ENCODE peak calls at places on chromosome 7, in eight cellular contexts. One of them, this sample, is unnamed.

GRCh38 chr7:99109108-99110051 is 34.5 kb downstream of the SMURF1 start:
- DNase-seq in PC-9: peak; percentile 59
- DNase-seq in Panc1: no peak
- DNase-seq in colonic mucosa: no peak
- DNase-seq in upper lobe of right lung: no peak
- DNase-seq in sigmoid colon: no peak
- DNase-seq in heart right ventricle: peak; percentile 32
- DNase-seq in HepG2: peak; percentile 87
- DNase-seq in this sample: no peak

GRCh38 chr7:98282727-98283126 is 1.2 kb downstream of the BRI3 start:
- DNase-seq in upper lobe of right lung: no peak
- DNase-seq in heart right ventricle: no peak
- DNase-seq in colonic mucosa: no peak
- DNase-seq in PC-9: no peak
- DNase-seq in HepG2: no peak
- DNase-seq in sigmoid colon: no peak
- DNase-seq in Panc1: no peak
- DNase-seq in this sample: no peak

GRCh38 chr7:2010551-2011265 is 222.0 kb downstream of the MAD1L1 start:
- DNase-seq in upper lobe of right lung: peak; percentile 35
- DNase-seq in PC-9: no peak
- DNase-seq in sigmoid colon: peak; percentile 51
- DNase-seq in colonic mucosa: no peak
- DNase-seq in heart right ventricle: no peak
- DNase-seq in Panc1: no peak
- DNase-seq in HepG2: no peak
- DNase-seq in this sample: peak; percentile 2

GRCh38 chr7:102040569-102040968 is 223.1 kb downstream of the CUX1 start:
- DNase-seq in heart right ventricle: peak; percentile 25
- DNase-seq in upper lobe of right lung: peak; percentile 31
- DNase-seq in sigmoid colon: peak; percentile 12
- DNase-seq in PC-9: no peak
- DNase-seq in colonic mucosa: no peak
- DNase-seq in Panc1: no peak
- DNase-seq in HepG2: no peak
- DNase-seq in this sample: no peak

GRCh38 chr7:105010538-105011523 is 3.2 kb upstream of the KMT2E start:
- DNase-seq in PC-9: no peak
- DNase-seq in HepG2: no peak
- DNase-seq in sigmoid colon: no peak
- DNase-seq in heart right ventricle: no peak
- DNase-seq in upper lobe of right lung: no peak
- DNase-seq in colonic mucosa: no peak
- DNase-seq in Panc1: no peak
- DNase-seq in this sample: no peak

GRCh38 chr7:7416031-7416968 is 119.4 kb downstream of the COL28A1 start:
- DNase-seq in heart right ventricle: no peak
- DNase-seq in Panc1: no peak
- DNase-seq in upper lobe of right lung: no peak
- DNase-seq in HepG2: no peak
- DNase-seq in colonic mucosa: peak; percentile 77
- DNase-seq in PC-9: peak; percentile 100
- DNase-seq in sigmoid colon: no peak
- DNase-seq in this sample: peak; percentile 63

GRCh38 chr7:13017325-13017853 is 330.0 kb downstream of the ARL4A start:
- DNase-seq in PC-9: peak; percentile 68
- DNase-seq in Panc1: no peak
- DNase-seq in upper lobe of right lung: no peak
- DNase-seq in HepG2: peak; percentile 100
- DNase-seq in sigmoid colon: no peak
- DNase-seq in colonic mucosa: no peak
- DNase-seq in heart right ventricle: no peak
- DNase-seq in this sample: no peak

GRCh38 chr7:122975341-122975740 is 20.2 kb downstream of the TAS2R16 start:
- DNase-seq in heart right ventricle: no peak
- DNase-seq in colonic mucosa: no peak
- DNase-seq in sigmoid colon: no peak
- DNase-seq in Panc1: no peak
- DNase-seq in PC-9: no peak
- DNase-seq in HepG2: no peak
- DNase-seq in upper lobe of right lung: no peak
- DNase-seq in this sample: no peak

GRCh38 chr7:117829450-117829849 is 43.8 kb downstream of the CTTNBP2 start:
- DNase-seq in upper lobe of right lung: no peak
- DNase-seq in colonic mucosa: no peak
- DNase-seq in heart right ventricle: no peak
- DNase-seq in PC-9: no peak
- DNase-seq in sigmoid colon: no peak
- DNase-seq in HepG2: no peak
- DNase-seq in Panc1: no peak
- DNase-seq in this sample: no peak

GRCh38 chr7:83984076-83984475 is 210.5 kb downstream of the SEMA3A start:
- DNase-seq in Panc1: no peak
- DNase-seq in upper lobe of right lung: no peak
- DNase-seq in HepG2: no peak
- DNase-seq in PC-9: no peak
- DNase-seq in colonic mucosa: no peak
- DNase-seq in sigmoid colon: no peak
- DNase-seq in heart right ventricle: no peak
- DNase-seq in this sample: no peak

GRCh38 chr7:158576050-158576762 is 11.4 kb downstream of the PTPRN2 start:
- DNase-seq in PC-9: no peak
- DNase-seq in sigmoid colon: no peak
- DNase-seq in HepG2: no peak
- DNase-seq in upper lobe of right lung: no peak
- DNase-seq in colonic mucosa: no peak
- DNase-seq in Panc1: no peak
- DNase-seq in heart right ventricle: no peak
- DNase-seq in this sample: no peak

GRCh38 chr7:156703209-156703608 is 62.6 kb downstream of the RNF32 start:
- DNase-seq in heart right ventricle: no peak
- DNase-seq in HepG2: no peak
- DNase-seq in Panc1: no peak
- DNase-seq in colonic mucosa: no peak
- DNase-seq in upper lobe of right lung: no peak
- DNase-seq in PC-9: no peak
- DNase-seq in sigmoid colon: no peak
- DNase-seq in this sample: no peak

GRCh38 chr7:73749931-73750776 is 11.6 kb upstream of the ABHD11 start:
- DNase-seq in colonic mucosa: peak; percentile 60
- DNase-seq in sigmoid colon: no peak
- DNase-seq in PC-9: no peak
- DNase-seq in HepG2: no peak
- DNase-seq in Panc1: no peak
- DNase-seq in upper lobe of right lung: no peak
- DNase-seq in heart right ventricle: no peak
- DNase-seq in this sample: no peak

GRCh38 chr7:73342645-73343044 is 14.7 kb downstream of the FKBP6 start:
- DNase-seq in sigmoid colon: no peak
- DNase-seq in colonic mucosa: no peak
- DNase-seq in upper lobe of right lung: no peak
- DNase-seq in Panc1: peak; percentile 28
- DNase-seq in heart right ventricle: peak; percentile 16
- DNase-seq in HepG2: peak; percentile 73
- DNase-seq in PC-9: no peak
- DNase-seq in this sample: peak; percentile 33

GRCh38 chr7:28356619-28357018 is 55.7 kb upstream of the CREB5 start:
- DNase-seq in heart right ventricle: no peak
- DNase-seq in Panc1: no peak
- DNase-seq in HepG2: no peak
- DNase-seq in colonic mucosa: no peak
- DNase-seq in PC-9: peak; percentile 10
- DNase-seq in upper lobe of right lung: no peak
- DNase-seq in sigmoid colon: no peak
- DNase-seq in this sample: no peak

GRCh38 chr7:33854178-33854577 is 51.2 kb upstream of the BMPER start:
- DNase-seq in sigmoid colon: no peak
- DNase-seq in heart right ventricle: no peak
- DNase-seq in upper lobe of right lung: no peak
- DNase-seq in colonic mucosa: no peak
- DNase-seq in HepG2: no peak
- DNase-seq in PC-9: no peak
- DNase-seq in Panc1: no peak
- DNase-seq in this sample: no peak

GRCh38 chr7:152872745-152873118 is 113.2 kb downstream of the ACTR3B start:
- DNase-seq in upper lobe of right lung: peak; percentile 39
- DNase-seq in sigmoid colon: no peak
- DNase-seq in HepG2: no peak
- DNase-seq in heart right ventricle: no peak
- DNase-seq in Panc1: no peak
- DNase-seq in colonic mucosa: no peak
- DNase-seq in PC-9: no peak
- DNase-seq in this sample: no peak

DNA sequence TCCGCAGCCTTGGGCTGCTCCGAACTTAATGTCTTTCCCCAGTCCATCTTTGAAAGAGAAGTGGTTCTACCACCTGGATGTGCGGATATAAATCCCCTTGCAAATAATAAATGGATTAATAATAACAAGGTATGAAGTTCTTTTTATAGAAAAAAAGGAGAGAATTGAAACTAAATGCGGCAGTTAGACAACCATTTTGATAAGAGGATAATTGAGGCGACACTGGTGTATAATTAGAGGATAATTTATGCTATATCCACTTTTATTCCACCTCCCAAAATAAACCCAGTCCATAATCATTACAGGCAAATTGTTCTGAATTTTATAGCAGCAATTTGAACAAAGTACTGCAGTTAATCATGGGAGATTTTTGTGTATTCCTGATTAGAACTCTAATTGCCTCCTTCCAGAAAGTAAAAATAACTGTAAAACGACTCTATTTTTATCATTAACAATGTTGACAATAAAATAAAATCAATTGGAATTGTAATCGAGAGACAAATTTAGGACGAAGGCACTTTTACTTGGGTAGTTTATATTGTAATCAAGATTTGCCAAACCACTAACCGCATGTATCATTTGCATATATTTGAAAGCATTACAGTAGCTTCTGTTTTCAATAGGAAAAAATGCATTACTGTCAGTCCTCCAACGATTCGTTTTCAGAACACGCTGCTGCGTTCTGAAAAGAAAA is 969 bp upstream of the DLX6 start:
- DNase-seq in sigmoid colon: no peak
- DNase-seq in Panc1: no peak
- DNase-seq in PC-9: no peak
- DNase-seq in HepG2: no peak
- DNase-seq in colonic mucosa: no peak
- DNase-seq in upper lobe of right lung: no peak
- DNase-seq in heart right ventricle: no peak
- DNase-seq in this sample: no peak
- H3K27ac ChIP-seq in sigmoid colon: no peak overlapping the region
- H3K27ac ChIP-seq in Panc1: no peak overlapping the region
- H3K27ac ChIP-seq in PC-9: no peak overlapping the region
- H3K27ac ChIP-seq in HepG2: peak overlapping the region; percentile 90
- H3K27ac ChIP-seq in colonic mucosa: no peak overlapping the region
- H3K27ac ChIP-seq in upper lobe of right lung: no peak overlapping the region
- H3K27ac ChIP-seq in heart right ventricle: no peak overlapping the region
- H3K27ac ChIP-seq in this sample: no peak overlapping the region

GRCh38 chr7:64874562-64875250 is 28.4 kb upstream of the ZNF273 start:
- DNase-seq in Panc1: no peak
- DNase-seq in PC-9: no peak
- DNase-seq in sigmoid colon: no peak
- DNase-seq in heart right ventricle: no peak
- DNase-seq in colonic mucosa: peak; percentile 12
- DNase-seq in HepG2: no peak
- DNase-seq in upper lobe of right lung: no peak
- DNase-seq in this sample: no peak
- H3K9me3 ChIP-seq in Panc1: no peaks in the 10 kb centered on the region
- H3K9me3 ChIP-seq in PC-9: no peaks in the 10 kb centered on the region
- H3K9me3 ChIP-seq in sigmoid colon: no peaks in the 10 kb centered on the region
- H3K9me3 ChIP-seq in heart right ventricle: no peaks in the 10 kb centered on the region
- H3K9me3 ChIP-seq in colonic mucosa: no peaks in the 10 kb centered on the region
- H3K9me3 ChIP-seq in HepG2: peaks cover 13% of the 10 kb centered on the region
- H3K9me3 ChIP-seq in upper lobe of right lung: no peaks in the 10 kb centered on the region
- H3K9me3 ChIP-seq in this sample: no peaks in the 10 kb centered on the region

GRCh38 chr7:134376693-134377092 is 60.0 kb upstream of the SLC35B4 start:
- DNase-seq in heart right ventricle: no peak
- DNase-seq in upper lobe of right lung: no peak
- DNase-seq in sigmoid colon: no peak
- DNase-seq in PC-9: no peak
- DNase-seq in HepG2: no peak
- DNase-seq in colonic mucosa: no peak
- DNase-seq in Panc1: no peak
- DNase-seq in this sample: no peak

GRCh38 chr7:134374291-134374690 is 57.6 kb upstream of the SLC35B4 start:
- DNase-seq in heart right ventricle: no peak
- DNase-seq in colonic mucosa: peak; percentile 58
- DNase-seq in HepG2: peak; percentile 66
- DNase-seq in sigmoid colon: no peak
- DNase-seq in PC-9: no peak
- DNase-seq in upper lobe of right lung: no peak
- DNase-seq in Panc1: no peak
- DNase-seq in this sample: no peak

GRCh38 chr7:134375206-134375605 is 58.5 kb upstream of the SLC35B4 start:
- DNase-seq in colonic mucosa: no peak
- DNase-seq in upper lobe of right lung: no peak
- DNase-seq in PC-9: no peak
- DNase-seq in heart right ventricle: no peak
- DNase-seq in sigmoid colon: no peak
- DNase-seq in HepG2: no peak
- DNase-seq in Panc1: no peak
- DNase-seq in this sample: no peak

GRCh38 chr7:134374791-134375190 is 58.1 kb upstream of the SLC35B4 start:
- DNase-seq in heart right ventricle: no peak
- DNase-seq in colonic mucosa: no peak
- DNase-seq in Panc1: no peak
- DNase-seq in sigmoid colon: no peak
- DNase-seq in HepG2: no peak
- DNase-seq in PC-9: no peak
- DNase-seq in upper lobe of right lung: no peak
- DNase-seq in this sample: no peak

GRCh38 chr7:134378562-134378961 is 61.8 kb upstream of the SLC35B4 start:
- DNase-seq in HepG2: no peak
- DNase-seq in Panc1: no peak
- DNase-seq in upper lobe of right lung: no peak
- DNase-seq in sigmoid colon: no peak
- DNase-seq in colonic mucosa: no peak
- DNase-seq in PC-9: no peak
- DNase-seq in heart right ventricle: no peak
- DNase-seq in this sample: no peak
- TF ChIP-seq CTCF in HepG2: no peak
- TF ChIP-seq CTCF in Panc1: no peak
- TF ChIP-seq CTCF in upper lobe of right lung: no peak
- TF ChIP-seq CTCF in sigmoid colon: no peak
- TF ChIP-seq CTCF in colonic mucosa: no peak
- TF ChIP-seq CTCF in PC-9: no peak
- TF ChIP-seq CTCF in heart right ventricle: no peak
- TF ChIP-seq CTCF in this sample: no peak

GRCh38 chr7:130650616-130651015 is 17.9 kb downstream of the COPG2 start:
- DNase-seq in heart right ventricle: no peak
- DNase-seq in colonic mucosa: no peak
- DNase-seq in Panc1: no peak
- DNase-seq in sigmoid colon: no peak
- DNase-seq in PC-9: no peak
- DNase-seq in HepG2: no peak
- DNase-seq in upper lobe of right lung: no peak
- DNase-seq in this sample: no peak

GRCh38 chr7:130649004-130649790 is 19.4 kb downstream of the COPG2 start:
- DNase-seq in upper lobe of right lung: no peak
- DNase-seq in Panc1: no peak
- DNase-seq in HepG2: no peak
- DNase-seq in sigmoid colon: no peak
- DNase-seq in colonic mucosa: no peak
- DNase-seq in heart right ventricle: no peak
- DNase-seq in PC-9: no peak
- DNase-seq in this sample: no peak

GRCh38 chr7:130654850-130655249 is 13.7 kb downstream of the COPG2 start:
- DNase-seq in sigmoid colon: no peak
- DNase-seq in upper lobe of right lung: no peak
- DNase-seq in heart right ventricle: no peak
- DNase-seq in PC-9: no peak
- DNase-seq in colonic mucosa: no peak
- DNase-seq in HepG2: no peak
- DNase-seq in Panc1: no peak
- DNase-seq in this sample: no peak
- H3K27ac ChIP-seq in sigmoid colon: no peak overlapping the region
- H3K27ac ChIP-seq in upper lobe of right lung: no peak overlapping the region
- H3K27ac ChIP-seq in heart right ventricle: no peak overlapping the region
- H3K27ac ChIP-seq in PC-9: no peak overlapping the region
- H3K27ac ChIP-seq in colonic mucosa: no peak overlapping the region
- H3K27ac ChIP-seq in HepG2: no peak overlapping the region
- H3K27ac ChIP-seq in Panc1: no peak overlapping the region
- H3K27ac ChIP-seq in this sample: no peak overlapping the region

This sample was measured in pancreas.